ENCODE peak calls at places on chromosomes 2 and 18, in five cellular contexts. Q is memory B cell, U is Right ventricle myocardium superior, E is T-helper 1 cell, C is KBM-7. Y is an unnamed sample.

GRCh38 chr2:83969085-83969484 is 490.0 kb downstream of the SUCLG1 start:
- DNase-seq in Q (no peak), U (no peak), E (no peak), C (no peak), Y (no peak)

GRCh38 chr2:9830685-9831410 is 12.4 kb upstream of the TAF1B start:
- DNase-seq in Q (no peak), U (no peak), E (no peak), C (no peak), Y (no peak)

GRCh38 chr2:149562304-149562703 is 25.3 kb downstream of the MMADHC start:
- DNase-seq in Q (no peak), U (no peak), E (no peak), C (no peak), Y (no peak)

GRCh38 chr2:68774569-68775271 is 40.1 kb downstream of the ARHGAP25 start:
- DNase-seq in Q (peak), U (peak), E (peak), C (peak), Y (no peak)

GRCh38 chr2:176553685-176554106 is 284.5 kb downstream of the MTX2 start:
- DNase-seq in Q (peak), U (peak), E (no peak), C (peak), Y (no peak)

GRCh38 chr2:143559202-143559601 is 430.0 kb downstream of the ARHGAP15 start:
- DNase-seq in Q (no peak), U (no peak), E (no peak), C (no peak), Y (no peak)

GRCh38 chr18:7116001-7116831 is 1.4 kb downstream of the LAMA1 start:
- DNase-seq in Q (no peak), U (no peak), E (no peak), C (no peak), Y (peak)

GRCh38 chr18:59005266-59005665 is 134.4 kb upstream of the SEC11C start:
- DNase-seq in Q (no peak), U (peak), E (no peak), C (no peak), Y (no peak)

GRCh38 chr18:65091737-65092329 is 659.0 kb upstream of the CDH7 start:
- DNase-seq in Q (no peak), U (no peak), E (no peak), C (peak), Y (no peak)

GRCh38 chr2:231613054-231613654 is 20.5 kb downstream of the TEX44 start:
- DNase-seq in Q (no peak), U (peak), E (no peak), C (peak), Y (no peak)

GRCh38 chr2:201580486-201580885 is 62.8 kb downstream of the TMEM237 start:
- DNase-seq in Q (no peak), U (no peak), E (no peak), C (no peak), Y (no peak)

GRCh38 chr2:45043171-45043570 is 33.9 kb upstream of the SIX2 start:
- DNase-seq in Q (no peak), U (no peak), E (no peak), C (no peak), Y (no peak)

GRCh38 chr18:57776354-57776753 is 26.8 kb downstream of the ATP8B1 start:
- DNase-seq in Q (no peak), U (no peak), E (no peak), C (no peak), Y (no peak)